ENCODE peak calls at places on chromosomes 11 and 22, in six cellular contexts. V, T, S, A, F and Q are unnamed samples.
A peak's percentile ranks its signal among the peaks of the same experiment; 100 is the strongest.

GRCh38 chr11:124409906-124410305 is 11.1 kb upstream of the OR8B3 start:
- DNase-seq in T (no peak), S (no peak), V (no peak), A (no peak), F (no peak), Q (no peak)

GRCh38 chr11:123356539-123356938 is 73.5 kb upstream of the GRAMD1B start:
- DNase-seq in T (no peak), F (no peak), A (no peak), V (no peak), S (no peak), Q (no peak)

GRCh38 chr22:23831781-23832180 is 7.0 kb downstream of the DERL3 start:
- DNase-seq in S (no peak), F (peak; percentile 56), T (peak; percentile 54), V (no peak), A (no peak), Q (no peak)

GRCh38 chr22:48845356-48845936 is 982.2 kb downstream of the BRD1 start:
- DNase-seq in A (no peak), T (peak; percentile 38), V (no peak), S (no peak), F (no peak), Q (no peak)

GRCh38 chr22:49306632-49306975 is 521.1 kb downstream of the BRD1 start:
- DNase-seq in A (no peak), S (no peak), V (no peak), T (no peak), F (peak; percentile 33), Q (peak; percentile 44)

GRCh38 chr11:35035894-35036408 is 103.0 kb upstream of the CD44 start:
- DNase-seq in F (no peak), S (no peak), V (no peak), A (peak; percentile 98), T (no peak), Q (no peak)

GRCh38 chr22:49749227-49749626 is 78.4 kb downstream of the BRD1 start:
- DNase-seq in T (no peak), A (no peak), S (peak; percentile 31), F (no peak), V (no peak), Q (no peak)

GRCh38 chr22:38882480-38882879 is 10.5 kb upstream of the CBX6 start:
- DNase-seq in A (no peak), T (peak; percentile 86), S (no peak), V (no peak), F (peak; percentile 58), Q (no peak)

GRCh38 chr11:129740125-129740719 is 75.4 kb upstream of the TMEM45B start:
- DNase-seq in A (no peak), F (no peak), V (no peak), T (no peak), S (no peak), Q (no peak)

GRCh38 chr22:19554834-19555404 is 30.7 kb upstream of the CLDN5 start:
- DNase-seq in A (peak; percentile 10), F (no peak), S (no peak), T (no peak), V (peak; percentile 40), Q (no peak)

GRCh38 chr11:131370901-131371790 is 731 bp downstream of the NTM start:
- DNase-seq in F (no peak), T (no peak), V (no peak), S (no peak), A (no peak), Q (no peak)

GRCh38 chr11:104531075-104531474 is 367.1 kb upstream of the PDGFD start:
- DNase-seq in T (no peak), S (no peak), V (peak; percentile 1), A (no peak), F (no peak), Q (no peak)

GRCh38 chr11:19275496-19275895 is 34.8 kb upstream of the E2F8 start:
- DNase-seq in V (peak; percentile 21), F (no peak), T (no peak), A (no peak), S (no peak), Q (no peak)

GRCh38 chr11:118522571-118523072 is 4.7 kb upstream of the TTC36 start:
- DNase-seq in T (no peak), S (no peak), F (no peak), V (no peak), A (peak; percentile 36), Q (no peak)

GRCh38 chr11:128763224-128763623 is 69.4 kb downstream of the FLI1 start:
- DNase-seq in T (no peak), V (no peak), A (peak; percentile 12), S (no peak), F (no peak), Q (no peak)

GRCh38 chr11:19435306-19435989 is 194.7 kb upstream of the E2F8 start:
- DNase-seq in A (no peak), S (no peak), V (no peak), T (no peak), F (no peak), Q (no peak)

GRCh38 chr11:86918943-86919342 is 36.3 kb downstream of the FZD4 start:
- DNase-seq in A (peak; percentile 80), T (no peak), S (no peak), F (no peak), V (no peak), Q (no peak)

GRCh38 chr22:21642584-21643448 is 714 bp downstream of the SDF2L1 start:
- DNase-seq in S (peak; percentile 70), F (peak; percentile 85), A (peak; percentile 37), T (peak; percentile 83), V (peak; percentile 51), Q (no peak)

GRCh38 chr22:21641417-21641794 is 696 bp upstream of the SDF2L1 start:
- DNase-seq in A (peak; percentile 42), S (no peak), V (peak; percentile 64), T (peak; percentile 61), F (peak; percentile 53), Q (no peak)

GRCh38 chr22:21640810-21641209 is 1.3 kb upstream of the SDF2L1 start:
- DNase-seq in V (no peak), T (no peak), S (no peak), F (no peak), A (no peak), Q (no peak)

GRCh38 chr22:21643533-21644357 is 1.6 kb downstream of the SDF2L1 start:
- DNase-seq in S (no peak), F (peak; percentile 68), V (no peak), A (no peak), T (no peak), Q (no peak)

GRCh38 chr22:21641795-21642583 is at the start of gene SDF2L1:
- DNase-seq in T (peak; percentile 99), V (peak; percentile 94), F (peak; percentile 99), S (peak; percentile 99), A (peak; percentile 99), Q (peak; percentile 98)
- TF ChIP-seq CTCF in T (peak; percentile 50), V (no peak), F (peak; percentile 8), S (no peak), A (no peak), Q (peak; percentile 29)

GRCh38 chr11:100680070-100680469 is 7.0 kb upstream of the ARHGAP42 start:
- DNase-seq in T (no peak), S (no peak), A (no peak), F (no peak), V (no peak), Q (no peak)
- TF ChIP-seq CTCF in T (no peak), S (no peak), A (no peak), F (no peak), V (no peak), Q (no peak)

DNA sequence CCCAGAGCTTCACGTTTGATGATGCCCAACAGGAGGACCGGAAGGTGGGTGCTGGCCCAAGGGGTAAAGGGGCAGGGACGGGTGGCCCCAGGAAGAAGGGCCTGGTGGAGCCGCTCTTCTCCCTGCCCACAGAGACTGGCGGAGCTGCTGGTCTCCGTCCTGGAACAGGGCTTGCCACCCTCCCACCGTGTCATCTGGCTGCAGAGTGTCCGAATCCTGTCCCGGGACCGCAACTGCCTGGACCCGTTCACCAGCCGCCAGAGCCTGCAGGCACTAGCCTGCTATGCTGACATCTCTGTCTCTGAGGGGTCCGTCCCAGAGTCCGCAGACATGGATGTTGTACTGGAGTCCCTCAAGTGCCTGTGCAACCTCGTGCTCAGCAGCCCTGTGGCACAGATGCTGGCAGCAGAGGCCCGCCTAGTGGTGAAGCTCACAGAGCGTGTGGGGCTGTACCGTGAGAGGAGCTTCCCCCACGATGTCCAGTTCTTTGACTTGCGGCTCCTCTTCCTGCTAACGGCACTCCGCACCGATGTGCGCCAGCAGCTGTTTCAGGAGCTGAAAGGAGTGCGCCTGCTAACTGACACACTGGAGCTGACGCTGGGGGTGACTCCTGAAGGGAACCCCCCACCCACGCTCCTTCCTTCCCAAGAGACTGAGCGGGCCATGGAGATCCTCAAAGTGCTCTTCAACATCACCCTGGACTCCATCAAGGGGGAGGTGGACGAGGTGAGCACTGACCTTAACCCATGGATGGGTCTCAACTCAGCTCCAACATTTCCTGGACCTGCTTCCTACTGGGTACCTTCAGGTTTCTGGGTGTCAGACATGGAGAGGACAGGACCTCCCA is 2.0 kb downstream of the RIC8A start:
- DNase-seq in F (peak; percentile 81), T (peak; percentile 84), A (peak; percentile 25), V (peak; percentile 28), S (peak; percentile 48), Q (no peak)
- TF ChIP-seq CTCF in F (no peak), T (no peak), A (no peak), V (no peak), S (no peak), Q (no peak)

DNA sequence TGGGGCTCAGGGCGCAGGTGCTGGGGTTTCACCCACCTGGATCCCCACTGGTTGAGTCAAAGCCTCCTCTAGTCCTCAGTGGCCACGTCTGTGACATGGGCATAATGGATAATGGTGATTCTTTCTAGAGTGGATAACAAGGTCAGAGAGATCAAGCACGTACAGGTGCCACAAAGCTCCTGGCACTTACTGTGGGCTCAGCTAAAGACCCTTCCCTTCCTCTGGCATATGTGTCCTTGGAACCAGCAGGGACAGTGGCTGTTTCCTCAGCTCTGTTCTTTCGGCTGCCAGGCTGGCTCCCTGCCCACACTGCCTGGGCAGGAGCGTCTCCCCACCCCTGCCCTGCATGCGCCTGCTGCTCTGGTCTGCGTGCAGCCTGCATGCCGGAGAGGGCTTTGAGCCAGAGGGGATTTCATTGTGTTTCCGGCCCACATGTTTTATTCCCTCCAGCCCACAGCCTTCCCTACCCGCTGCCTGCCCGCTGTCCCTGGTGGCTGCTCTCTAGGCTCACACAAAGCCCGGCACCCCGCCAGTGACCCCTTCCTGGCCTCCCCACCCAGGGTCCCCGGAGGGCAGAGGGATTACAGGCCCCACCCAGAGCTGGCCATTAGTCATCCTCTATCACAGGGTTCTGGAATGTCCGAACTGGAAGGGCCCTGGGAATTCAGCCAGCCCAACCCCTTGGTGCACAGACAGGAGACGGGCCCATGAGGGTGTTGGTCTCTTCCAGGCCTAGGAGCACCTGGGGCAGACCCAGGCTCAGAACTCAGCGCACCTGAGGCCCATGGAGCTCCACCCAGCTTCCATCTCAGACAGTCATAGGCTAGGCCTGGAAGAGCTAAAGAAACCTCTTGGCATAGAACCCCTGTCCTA is 55.3 kb upstream of the GCAT start:
- DNase-seq in F (peak; percentile 96), S (no peak), V (peak; percentile 64), T (peak; percentile 99), A (peak; percentile 90), Q (no peak)
- TF ChIP-seq CTCF in F (no peak), S (no peak), V (no peak), T (no peak), A (no peak), Q (peak; percentile 24)